ENCODE peak calls at places on chromosome 12, in seven cellular contexts. Y is neuronal stem cell; A is neural progenitor cell; M is RCC 7860; B is RWPE1; Q is activated T-helper 1 cell treated with anti-CD3 and anti-CD28 coated beads, Interleukin-12 subunit alpha, Interleukin-12 subunit beta, Interleukin-2, Interleukin-4 antibody, amounts not matched to agents 30 ng/mL and 10 ng/mL and 1 ng/mL, durations not matched to agents 14 hours and 24 hours and 36 hours; F is stimulated activated CD8-positive, alpha-beta memory T cell treated with anti-CD3 and anti-CD28 coated beads, Interleukin-4, amount 100 ng/mL, for 4 hours. K is an unnamed sample.

GRCh38 chr12:114682920-114683708 is 861 bp downstream of the TBX3 start:
- DNase-seq in B (peak), A (peak), Q (no peak), F (no peak), M (no peak), Y (no peak), K (no peak)

GRCh38 chr12:32002848-32003493 is 43.8 kb downstream of the RESF1 start:
- DNase-seq in F (no peak), Q (no peak), A (no peak), B (no peak), M (no peak), Y (no peak), K (no peak)

GRCh38 chr12:57127101-57127709 is 1.1 kb upstream of the LRP1 start:
- DNase-seq in M (peak), B (peak), Y (peak), Q (peak), A (peak), F (no peak), K (peak)

GRCh38 chr12:108563804-108564151 is 1.4 kb downstream of the ISCU start:
- DNase-seq in M (no peak), B (no peak), Y (no peak), F (no peak), Q (no peak), A (no peak), K (no peak)

GRCh38 chr12:81080431-81080983 is 2.6 kb downstream of the ACSS3 start:
- DNase-seq in M (no peak), Q (no peak), A (no peak), F (no peak), B (no peak), Y (no peak), K (no peak)

GRCh38 chr12:66491812-66492361 is 187.0 kb downstream of the GRIP1 start:
- DNase-seq in M (no peak), Q (no peak), A (no peak), B (no peak), F (no peak), Y (no peak), K (no peak)

GRCh38 chr12:121490401-121491257 is 90.2 kb downstream of the KDM2B start:
- DNase-seq in Y (no peak), F (no peak), B (no peak), M (no peak), A (no peak), Q (no peak), K (no peak)

GRCh38 chr12:49366652-49367380 is 446 bp upstream of the SPATS2 start:
- DNase-seq in B (peak), A (peak), Y (peak), F (peak), Q (peak), M (peak), K (peak)

GRCh38 chr12:94141004-94141764 is 7.2 kb upstream of the PLXNC1 start:
- DNase-seq in F (no peak), M (no peak), A (no peak), B (no peak), Q (no peak), Y (no peak), K (no peak)

GRCh38 chr12:48197967-48198618 is 5.0 kb downstream of the OR10AD1 start:
- DNase-seq in B (peak), F (peak), Y (peak), A (peak), M (no peak), Q (peak), K (peak)

GRCh38 chr12:130973109-130973508 is 19.4 kb downstream of the ADGRD1 start:
- DNase-seq in A (no peak), Y (no peak), M (no peak), B (no peak), Q (no peak), F (no peak), K (no peak)

GRCh38 chr12:27573972-27574371 is 50.0 kb downstream of the PPFIBP1 start:
- DNase-seq in M (peak), Y (no peak), A (no peak), B (no peak), Q (no peak), F (no peak), K (no peak)

K was measured in stimulated activated naive CD8-positive, alpha-beta T cell treated with anti-CD3 and anti-CD28 coated beads, Interleukin-15, amount 100 ng/mL, for 72 hours.